ENCODE peak calls at places on chromosomes 1 and 21, in seven cellular contexts. P is OCI-LY7; O is neural crest cell; G is esophagus squamous epithelium; Q is CD4-positive, alpha-beta T cell; S is tibial artery; M is omental fat pad. R is an unnamed sample.

GRCh38 chr1:39711359-39712340 is 20.4 kb upstream of the HPCAL4 start:
- DNase-seq in P (no peak), O (no peak), G (no peak), Q (no peak), S (no peak), M (no peak), R (no peak)

GRCh38 chr1:239647045-239647444 is 260.7 kb downstream of the CHRM3 start:
- DNase-seq in P (no peak), O (no peak), G (no peak), Q (no peak), S (no peak), M (no peak), R (no peak)

GRCh38 chr1:231512147-231512698 is 16.2 kb upstream of the TSNAX start:
- DNase-seq in P (no peak), O (no peak), G (no peak), Q (no peak), S (no peak), M (no peak), R (no peak)

GRCh38 chr1:227437495-227438008 is 119.3 kb upstream of the CDC42BPA start:
- DNase-seq in P (peak), O (no peak), G (no peak), Q (no peak), S (no peak), M (no peak), R (no peak)

GRCh38 chr1:47971385-47971784 is 25.8 kb downstream of the TRABD2B start:
- DNase-seq in P (no peak), O (no peak), G (no peak), Q (no peak), S (no peak), M (no peak), R (no peak)

GRCh38 chr1:204837440-204838084 is 33.1 kb upstream of the NFASC start:
- DNase-seq in P (peak), O (peak), G (no peak), Q (peak), S (no peak), M (no peak), R (peak)

GRCh38 chr1:201719812-201720521 is 109.0 kb upstream of the IPO9 start:
- DNase-seq in P (no peak), O (no peak), G (no peak), Q (no peak), S (peak), M (no peak), R (no peak)

GRCh38 chr1:59814180-59814900 is 409 bp upstream of the HOOK1 start:
- DNase-seq in P (no peak), O (peak), G (peak), Q (peak), S (peak), M (peak), R (peak)

GRCh38 chr1:170807432-170807831 is 127.9 kb upstream of the MROH9 start:
- DNase-seq in P (no peak), O (no peak), G (no peak), Q (no peak), S (no peak), M (no peak), R (no peak)

GRCh38 chr1:68331117-68331865 is 99.0 kb upstream of the WLS start:
- DNase-seq in P (no peak), O (no peak), G (no peak), Q (no peak), S (no peak), M (no peak), R (no peak)

GRCh38 chr21:20020032-20020431 is 978.2 kb upstream of the NCAM2 start:
- DNase-seq in P (no peak), O (no peak), G (no peak), Q (no peak), S (no peak), M (no peak), R (no peak)

GRCh38 chr1:226962421-226963391 is 22.6 kb downstream of the COQ8A start:
- DNase-seq in P (no peak), O (no peak), G (no peak), Q (no peak), S (no peak), M (no peak), R (no peak)

GRCh38 chr1:203797948-203798347 is 2.5 kb downstream of the ZBED6 start:
- DNase-seq in P (no peak), O (no peak), G (no peak), Q (no peak), S (no peak), M (no peak), R (peak)

GRCh38 chr1:171055966-171056643 is 34.6 kb upstream of the FMO3 start:
- DNase-seq in P (no peak), O (no peak), G (no peak), Q (no peak), S (no peak), M (no peak), R (no peak)

GRCh38 chr1:199762567-199762966 is 264.9 kb upstream of the NR5A2 start:
- DNase-seq in P (no peak), O (no peak), G (no peak), Q (no peak), S (no peak), M (no peak), R (no peak)

GRCh38 chr1:209505044-209505443 is 78.5 kb upstream of the CAMK1G start:
- DNase-seq in P (no peak), O (no peak), G (no peak), Q (no peak), S (no peak), M (no peak), R (no peak)

GRCh38 chr1:39539252-39539790 is 37.3 kb downstream of the PABPC4 start:
- DNase-seq in P (peak), O (peak), G (no peak), Q (peak), S (peak), M (no peak), R (no peak)

GRCh38 chr1:3711780-3712451 is 40.3 kb upstream of the CCDC27 start:
- DNase-seq in P (no peak), O (no peak), G (no peak), Q (no peak), S (no peak), M (no peak), R (no peak)

GRCh38 chr1:3710251-3710650 is 42.0 kb upstream of the CCDC27 start:
- DNase-seq in P (no peak), O (no peak), G (no peak), Q (no peak), S (no peak), M (no peak), R (no peak)

GRCh38 chr1:3713840-3714239 is 38.4 kb upstream of the CCDC27 start:
- DNase-seq in P (no peak), O (no peak), G (no peak), Q (no peak), S (no peak), M (no peak), R (no peak)

GRCh38 chr1:3712573-3713535 is 39.4 kb upstream of the CCDC27 start:
- DNase-seq in P (no peak), O (no peak), G (no peak), Q (no peak), S (no peak), M (no peak), R (no peak)

DNA sequence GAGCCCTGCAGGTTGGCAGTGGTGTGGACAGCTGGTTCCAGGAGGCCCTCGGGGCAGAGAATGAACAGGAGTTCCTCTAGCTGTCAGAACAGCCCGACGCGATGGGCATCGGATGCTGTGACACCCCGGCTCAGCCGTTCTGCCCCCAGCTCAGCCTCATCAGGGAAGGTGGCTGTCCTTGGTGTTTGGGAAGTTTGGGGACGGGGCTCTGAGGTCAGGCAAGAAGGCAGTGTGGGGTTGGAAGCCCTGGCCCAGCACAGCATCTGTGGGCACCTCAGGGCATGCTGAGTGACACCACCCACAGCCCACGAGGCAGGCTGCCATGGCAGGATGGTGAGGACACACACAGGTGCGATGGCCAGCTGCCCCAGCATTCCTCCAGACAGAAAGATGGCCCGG is 40.9 kb upstream of the CCDC27 start:
- DNase-seq in P (no peak), O (no peak), G (no peak), Q (no peak), S (no peak), M (no peak), R (no peak)
- TF ChIP-seq CTCF in P (no peak), O (no peak), G (no peak), Q (no peak), S (no peak), M (no peak), R (no peak)

GRCh38 chr1:236072001-236072400 is 7.1 kb upstream of the NID1 start:
- DNase-seq in P (no peak), O (no peak), G (no peak), Q (no peak), S (no peak), M (no peak), R (no peak)
- TF ChIP-seq CTCF in P (no peak), O (no peak), G (no peak), Q (no peak), S (no peak), M (no peak), R (no peak)

GRCh38 chr1:8903908-8904650 is 25.6 kb upstream of the ENO1 start:
- DNase-seq in P (no peak), O (no peak), G (no peak), Q (no peak), S (peak), M (peak), R (peak)

GRCh38 chr1:8905582-8906191 is 27.2 kb upstream of the ENO1 start:
- DNase-seq in P (no peak), O (no peak), G (no peak), Q (no peak), S (no peak), M (no peak), R (no peak)

GRCh38 chr1:8902765-8903164 is 24.3 kb upstream of the ENO1 start:
- DNase-seq in P (no peak), O (no peak), G (no peak), Q (no peak), S (no peak), M (no peak), R (no peak)

GRCh38 chr1:8899046-8899445 is 20.6 kb upstream of the ENO1 start:
- DNase-seq in P (no peak), O (no peak), G (no peak), Q (no peak), S (no peak), M (no peak), R (no peak)

DNA sequence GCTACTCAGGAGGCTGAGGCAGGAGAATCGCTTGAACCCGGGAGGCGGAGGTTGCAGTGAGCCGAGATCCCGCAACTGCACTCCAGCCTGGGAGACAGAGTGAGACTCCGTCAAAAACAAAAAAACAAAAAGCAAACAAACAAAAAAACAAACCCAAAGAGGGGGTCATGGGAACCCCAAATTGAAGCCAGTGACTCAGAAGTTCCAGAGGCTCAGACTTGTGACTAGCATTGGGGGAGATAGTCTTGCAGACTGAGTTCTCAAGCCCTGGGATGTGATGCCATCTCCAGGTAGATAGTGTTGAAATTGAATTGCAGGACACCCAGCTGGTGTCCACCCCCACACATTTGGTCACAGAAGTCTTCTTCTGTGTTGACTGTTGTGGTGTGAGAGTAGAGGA is 24.9 kb upstream of the ENO1 start:
- DNase-seq in P (no peak), O (no peak), G (no peak), Q (no peak), S (no peak), M (no peak), R (no peak)
- TF ChIP-seq CTCF in P (no peak), O (no peak), G (no peak), Q (no peak), S (no peak), M (no peak), R (no peak)

GRCh38 chr1:3598051-3598471 is 13.2 kb downstream of the MEGF6 start:
- DNase-seq in P (no peak), O (peak), G (no peak), Q (no peak), S (no peak), M (no peak), R (no peak)

GRCh38 chr1:3595949-3596348 is 15.4 kb downstream of the MEGF6 start:
- DNase-seq in P (no peak), O (no peak), G (no peak), Q (no peak), S (no peak), M (no peak), R (no peak)

GRCh38 chr1:3596663-3597598 is 14.4 kb downstream of the MEGF6 start:
- DNase-seq in P (no peak), O (no peak), G (no peak), Q (no peak), S (no peak), M (no peak), R (no peak)

GRCh38 chr1:3598522-3599285 is 12.6 kb downstream of the MEGF6 start:
- DNase-seq in P (no peak), O (no peak), G (no peak), Q (no peak), S (no peak), M (no peak), R (no peak)

GRCh38 chr1:3597599-3597964 is 13.7 kb downstream of the MEGF6 start:
- DNase-seq in P (peak), O (no peak), G (no peak), Q (no peak), S (no peak), M (no peak), R (no peak)
- TF ChIP-seq CTCF in P (no peak), O (no peak), G (no peak), Q (no peak), S (no peak), M (no peak), R (no peak)

DNA sequence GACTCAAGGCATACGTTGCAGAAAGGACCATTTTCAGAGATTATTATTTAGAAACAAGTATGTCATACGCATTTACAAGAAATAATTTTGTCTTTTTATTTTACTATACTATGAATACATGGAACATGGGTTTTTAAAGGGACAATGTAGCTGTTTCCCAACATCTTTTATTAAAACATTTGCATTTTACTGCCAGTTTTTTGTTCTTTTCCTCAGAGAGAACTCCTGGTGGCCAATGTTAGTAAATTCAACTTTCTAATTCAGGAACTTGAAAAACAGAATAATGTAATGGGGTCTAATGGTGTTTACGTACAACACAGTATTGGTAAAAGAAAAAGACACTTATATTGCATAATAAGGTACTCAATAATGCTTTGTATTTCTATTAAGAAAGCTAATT is 14.9 kb downstream of the PRDM2 start:
- DNase-seq in P (no peak), O (no peak), G (no peak), Q (no peak), S (no peak), M (no peak), R (no peak)
- TF ChIP-seq CTCF in P (peak), O (peak), G (no peak), Q (no peak), S (no peak), M (no peak), R (peak)

GRCh38 chr1:115668579-115668978 is 26.8 kb downstream of the VANGL1 start:
- DNase-seq in P (no peak), O (no peak), G (no peak), Q (no peak), S (no peak), M (no peak), R (no peak)

GRCh38 chr1:115670476-115671175 is 28.9 kb downstream of the VANGL1 start:
- DNase-seq in P (no peak), O (no peak), G (no peak), Q (no peak), S (no peak), M (no peak), R (no peak)

GRCh38 chr1:115669002-115669673 is 27.4 kb downstream of the VANGL1 start:
- DNase-seq in P (no peak), O (no peak), G (no peak), Q (no peak), S (no peak), M (no peak), R (no peak)

GRCh38 chr1:115671176-115672062 is 29.6 kb downstream of the VANGL1 start:
- DNase-seq in P (no peak), O (no peak), G (no peak), Q (no peak), S (no peak), M (no peak), R (no peak)

DNA sequence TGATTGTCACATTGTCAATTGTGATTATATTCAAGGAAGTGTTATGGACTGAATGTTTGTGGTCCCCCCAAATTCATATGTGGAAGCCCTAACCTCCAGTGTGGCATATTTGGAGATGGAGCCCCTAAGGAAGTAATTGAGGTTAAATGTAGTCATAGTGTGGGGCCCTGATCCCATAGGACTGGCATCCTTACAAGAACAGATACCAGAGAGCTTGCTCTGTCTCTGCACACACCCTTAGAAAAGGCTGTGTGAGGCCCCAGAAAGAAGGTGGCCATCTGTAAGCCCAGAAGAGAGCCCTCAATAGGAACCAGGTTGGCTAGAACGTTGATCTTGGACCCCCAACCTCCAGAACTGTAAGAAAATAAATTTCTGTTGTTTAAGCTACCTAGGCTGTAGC is 28.1 kb downstream of the VANGL1 start:
- DNase-seq in P (no peak), O (no peak), G (no peak), Q (no peak), S (no peak), M (no peak), R (no peak)
- TF ChIP-seq CTCF in P (no peak), O (no peak), G (no peak), Q (no peak), S (no peak), M (no peak), R (no peak)